ENCODE peak calls at places on chromosomes 1 and 21, in seven cellular contexts. N is GM12892, F is vagina, D is HL-60, E is sigmoid colon, K is GM23338, H is transverse colon. T is an unnamed sample.

GRCh38 chr1:189775343-189775742 is 702.3 kb downstream of the BRINP3 start:
- DNase-seq in N (no peak), F (no peak), D (no peak), E (no peak), K (no peak), H (no peak), T (no peak)

GRCh38 chr1:119632836-119633235 is 15.2 kb downstream of the ZNF697 start:
- DNase-seq in N (no peak), F (no peak), D (no peak), E (no peak), K (no peak), H (no peak), T (no peak)

GRCh38 chr1:164701221-164701761 is 142.3 kb downstream of the PBX1 start:
- DNase-seq in N (no peak), F (no peak), D (no peak), E (no peak), K (no peak), H (no peak), T (no peak)

GRCh38 chr21:37642493-37642892 is 273.8 kb downstream of the KCNJ6 start:
- DNase-seq in N (no peak), F (no peak), D (peak; percentile 37), E (no peak), K (peak; percentile 85), H (no peak), T (no peak)

GRCh38 chr1:198850196-198850595 is 211.4 kb downstream of the PTPRC start:
- DNase-seq in N (no peak), F (no peak), D (no peak), E (no peak), K (no peak), H (no peak), T (no peak)

GRCh38 chr1:160352555-160352954 is 9.4 kb downstream of the NCSTN start:
- DNase-seq in N (no peak), F (no peak), D (no peak), E (no peak), K (no peak), H (no peak), T (no peak)

GRCh38 chr1:227094249-227094966 is 154.3 kb downstream of the COQ8A start:
- DNase-seq in N (no peak), F (no peak), D (no peak), E (no peak), K (no peak), H (peak; percentile 13), T (no peak)

GRCh38 chr1:81179239-81179638 is 621.5 kb upstream of the ADGRL2 start:
- DNase-seq in N (no peak), F (no peak), D (no peak), E (no peak), K (no peak), H (no peak), T (no peak)

GRCh38 chr1:159008744-159009188 is 941 bp upstream of the IFI16 start:
- DNase-seq in N (no peak), F (no peak), D (peak; percentile 67), E (no peak), K (no peak), H (peak; percentile 49), T (peak; percentile 42)

GRCh38 chr1:235632538-235633219 is 16.9 kb downstream of the GNG4 start:
- DNase-seq in N (no peak), F (no peak), D (peak; percentile 41), E (peak; percentile 2), K (no peak), H (no peak), T (no peak)

GRCh38 chr21:17540530-17540929 is 27.7 kb downstream of the CXADR start:
- DNase-seq in N (no peak), F (no peak), D (no peak), E (no peak), K (no peak), H (no peak), T (no peak)

GRCh38 chr1:99751877-99752504 is 14.4 kb downstream of the FRRS1 start:
- DNase-seq in N (no peak), F (no peak), D (no peak), E (no peak), K (no peak), H (no peak), T (no peak)

GRCh38 chr21:42534361-42534900 is 20.8 kb downstream of the SLC37A1 start:
- DNase-seq in N (no peak), F (no peak), D (peak; percentile 72), E (peak; percentile 75), K (no peak), H (peak; percentile 31), T (no peak)

GRCh38 chr1:206470692-206471414 is 577 bp downstream of the IKBKE start:
- DNase-seq in N (peak; percentile 48), F (no peak), D (peak; percentile 54), E (no peak), K (peak; percentile 73), H (peak; percentile 51), T (peak; percentile 55)

GRCh38 chr1:35851175-35851869 is 31.7 kb upstream of the AGO1 start:
- DNase-seq in N (no peak), F (no peak), D (no peak), E (no peak), K (no peak), H (no peak), T (no peak)

GRCh38 chr1:27491748-27492700 is 2.1 kb upstream of the WASF2 start:
- DNase-seq in N (no peak), F (no peak), D (no peak), E (peak; percentile 80), K (no peak), H (peak; percentile 35), T (no peak)

GRCh38 chr1:194466706-194467105 is 1280.3 kb upstream of the B3GALT2 start:
- DNase-seq in N (no peak), F (no peak), D (no peak), E (no peak), K (peak; percentile 39), H (no peak), T (no peak)

GRCh38 chr1:71294178-71294577 is 213.3 kb upstream of the ZRANB2 start:
- DNase-seq in N (no peak), F (no peak), D (no peak), E (no peak), K (no peak), H (no peak), T (no peak)

GRCh38 chr21:25515484-25516405 is 91.5 kb downstream of the MRPL39 start:
- DNase-seq in N (no peak), F (no peak), D (no peak), E (no peak), K (peak; percentile 21), H (no peak), T (no peak)

GRCh38 chr1:25771246-25772114 is 28.5 kb upstream of the SELENON start:
- DNase-seq in N (no peak), F (no peak), D (no peak), E (no peak), K (peak; percentile 52), H (peak; percentile 50), T (peak; percentile 42)

GRCh38 chr1:117122297-117123025 is 912 bp upstream of the TRIM45 start:
- DNase-seq in N (no peak), F (no peak), D (no peak), E (no peak), K (no peak), H (no peak), T (no peak)

GRCh38 chr1:208418667-208419066 is 174.5 kb upstream of the PLXNA2 start:
- DNase-seq in N (no peak), F (no peak), D (no peak), E (no peak), K (no peak), H (no peak), T (no peak)

GRCh38 chr1:50300303-50300702 is 122.9 kb downstream of the DMRTA2 start:
- DNase-seq in N (no peak), F (no peak), D (no peak), E (no peak), K (no peak), H (no peak), T (no peak)

GRCh38 chr1:222818171-222818570 is 3.3 kb downstream of the DISP1 start:
- DNase-seq in N (no peak), F (no peak), D (no peak), E (no peak), K (no peak), H (no peak), T (no peak)

GRCh38 chr1:40267767-40268187 is 9.7 kb downstream of the ZMPSTE24 start:
- DNase-seq in N (no peak), F (no peak), D (no peak), E (no peak), K (no peak), H (no peak), T (no peak)

DNA sequence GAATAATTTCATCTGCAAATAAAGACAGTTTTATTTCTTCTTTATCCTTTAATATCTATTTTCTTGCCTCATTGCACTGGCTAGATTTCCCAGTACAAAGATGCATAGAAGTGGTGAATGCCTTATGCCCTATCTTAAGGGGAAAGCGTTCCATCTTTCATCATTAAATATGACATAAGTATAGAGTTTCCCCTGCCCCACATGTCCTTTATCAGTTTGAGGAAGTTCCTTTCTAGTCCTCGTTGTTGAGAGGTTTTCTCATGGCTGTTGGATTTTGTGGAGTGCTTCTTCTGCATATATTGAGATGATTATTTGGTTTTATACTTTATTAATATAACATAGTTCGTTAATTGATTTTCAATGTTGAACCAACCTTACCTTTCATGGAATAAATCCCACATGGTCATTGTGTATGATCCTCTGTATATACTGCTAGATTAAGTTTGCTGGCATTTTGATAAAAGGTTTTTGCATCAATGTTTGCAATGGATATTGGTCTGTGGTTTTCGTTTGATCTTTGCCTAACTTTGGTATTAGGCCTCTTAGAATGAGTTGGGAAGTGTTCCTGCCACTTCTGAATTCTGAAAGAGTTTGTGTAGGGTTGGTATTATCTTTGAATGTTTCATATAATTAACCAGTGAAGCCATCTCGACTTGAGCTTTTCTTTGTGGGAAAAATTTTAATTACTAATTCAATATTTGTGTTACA is 15.6 kb downstream of the PRKACB start:
- DNase-seq in N (no peak), F (no peak), D (peak; percentile 46), E (no peak), K (no peak), H (no peak), T (no peak)
- TF ChIP-seq POLR2AphosphoS5 in N (no peak), F (no peak), D (no peak), E (no peak), K (no peak), H (no peak), T (no peak)

GRCh38 chr1:2194319-2194897 is at the start of gene FAAP20:
- DNase-seq in N (peak; percentile 92), F (no peak), D (no peak), E (peak; percentile 72), K (peak; percentile 80), H (peak; percentile 77), T (peak; percentile 94)
- TF ChIP-seq POLR2AphosphoS5 in N (no peak), F (no peak), D (no peak), E (peak; percentile 52), K (no peak), H (no peak), T (no peak)

DNA sequence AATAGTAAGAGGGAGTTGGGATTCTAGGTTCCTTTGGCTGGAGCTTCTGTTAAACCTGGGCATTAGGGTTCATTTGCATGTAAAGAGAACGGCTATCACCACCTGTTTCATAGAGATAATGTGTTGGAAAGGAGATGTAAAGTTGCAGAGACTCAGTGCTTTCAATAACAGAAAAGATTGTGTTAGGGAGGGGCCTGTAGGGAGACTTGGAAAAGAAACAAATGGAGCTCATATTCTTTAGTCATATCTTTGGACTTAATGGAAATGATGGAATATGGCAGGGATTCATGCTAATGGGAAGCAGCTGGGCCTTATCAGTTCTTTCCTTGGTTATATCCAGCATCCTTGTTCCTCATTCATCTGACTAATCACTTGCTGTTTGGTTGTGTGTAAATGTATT is 144.9 kb downstream of the CD247 start:
- DNase-seq in N (no peak), F (no peak), D (no peak), E (no peak), K (peak; percentile 44), H (no peak), T (no peak)
- TF ChIP-seq POLR2AphosphoS5 in N (no peak), F (no peak), D (no peak), E (no peak), K (no peak), H (no peak), T (no peak)

GRCh38 chr1:59815892-59816291 is 1.1 kb downstream of the HOOK1 start:
- DNase-seq in N (no peak), F (no peak), D (no peak), E (no peak), K (peak; percentile 28), H (no peak), T (no peak)
- TF ChIP-seq POLR2AphosphoS5 in N (no peak), F (no peak), D (no peak), E (no peak), K (no peak), H (no peak), T (no peak)